ENCODE peak calls at places on chromosomes 13 and 19, in five cellular contexts. V is dorsolateral prefrontal cortex, J is left ventricle myocardium inferior, S is AG04450, T is mesenchymal stem cell. M is an unnamed sample. For H3K27me3, the result is how much of the 10 kb centered on the place peaks cover.

GRCh38 chr19:35031072-35031881 is 1.0 kb downstream of the SCN1B start:
- DNase-seq in J (peak), V (peak), T (peak), S (no peak), M (no peak)

GRCh38 chr13:114234266-114234644 is 442 bp upstream of the CDC16 start:
- DNase-seq in V (no peak), T (no peak), J (no peak), S (no peak), M (no peak)

GRCh38 chr19:40331052-40331451 is 17.1 kb downstream of the C19orf47 start:
- DNase-seq in T (no peak), S (no peak), J (no peak), V (no peak), M (no peak)

GRCh38 chr19:47340477-47341208 is 8.5 kb upstream of the DHX34 start:
- DNase-seq in J (no peak), V (no peak), S (no peak), T (no peak), M (no peak)

GRCh38 chr13:40186636-40187323 is 479.7 kb downstream of the FOXO1 start:
- DNase-seq in S (no peak), T (no peak), V (no peak), J (no peak), M (no peak)

GRCh38 chr19:55578761-55579747 is 1.6 kb downstream of the ZNF579 start:
- DNase-seq in V (no peak), S (no peak), T (no peak), J (no peak), M (no peak)

GRCh38 chr13:31896427-31896826 is 135.1 kb upstream of the FRY start:
- DNase-seq in S (no peak), T (peak), V (no peak), J (peak), M (no peak)

GRCh38 chr13:44622259-44622658 is 46.1 kb upstream of the TSC22D1 start:
- DNase-seq in S (no peak), V (no peak), J (no peak), T (no peak), M (no peak)

GRCh38 chr19:31387662-31388175 is 38.5 kb upstream of the TSHZ3 start:
- DNase-seq in T (no peak), J (no peak), V (no peak), S (no peak), M (no peak)

GRCh38 chr13:36475468-36475867 is 43.2 kb downstream of the CCNA1 start:
- DNase-seq in S (no peak), J (no peak), V (no peak), T (no peak), M (no peak)

DNA sequence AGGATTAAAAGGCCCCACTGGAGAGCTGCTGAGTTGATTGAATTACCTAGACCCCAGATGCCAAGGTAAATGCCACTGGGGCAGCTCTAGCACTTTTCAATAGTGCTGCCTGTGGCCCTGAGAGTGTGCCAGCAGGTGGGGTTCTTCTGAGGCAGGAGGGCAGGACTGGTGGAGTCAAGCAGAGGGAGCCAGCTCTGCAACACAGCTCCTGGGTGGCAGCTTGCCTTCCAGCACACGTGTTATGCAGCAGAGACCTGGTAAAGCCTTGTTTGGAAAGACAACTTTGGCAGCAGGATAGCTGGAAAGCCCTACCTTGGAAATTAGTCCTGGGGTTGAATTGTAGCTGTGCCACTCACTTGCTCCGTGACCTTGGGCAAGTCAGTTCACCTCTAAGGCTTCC is 306.6 kb downstream of the ATP8A2 start:
- DNase-seq in J (no peak), V (no peak), T (no peak), S (no peak), M (no peak)
- H3K4me3 ChIP-seq in J (no peak), V (no peak), T (no peak), S (no peak), M (no peak)

DNA sequence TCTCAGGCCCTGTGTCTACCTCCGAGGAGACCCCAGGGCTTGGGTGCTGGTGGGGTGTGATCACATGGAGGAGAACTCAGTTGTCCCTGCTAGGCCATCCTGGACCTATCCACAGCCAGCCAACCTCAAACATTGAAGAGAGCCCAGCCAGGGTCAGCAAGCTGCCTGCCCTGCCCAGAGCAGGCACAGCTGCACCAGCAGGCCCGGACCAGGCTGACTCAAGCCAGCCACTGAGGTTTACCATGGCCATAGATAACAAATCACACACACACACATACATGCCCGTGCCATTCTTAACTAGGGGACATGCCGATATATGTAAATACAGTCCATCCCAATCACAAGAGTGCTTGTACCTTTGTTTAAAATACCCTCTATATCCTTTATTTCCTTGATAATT is 8.1 kb downstream of the ARHGEF7 start:
- DNase-seq in T (no peak), S (no peak), V (no peak), J (no peak), M (no peak)
- H3K27me3 ChIP-seq in T (under half), S (under half), V (under half), J (under half), M (under half)

GRCh38 chr19:36150586-36150985 is 1.7 kb downstream of the COX7A1 start:
- DNase-seq in J (no peak), T (no peak), S (no peak), V (no peak), M (no peak)

GRCh38 chr19:36151144-36152051 is 849 bp downstream of the COX7A1 start:
- DNase-seq in J (peak), V (no peak), T (no peak), S (no peak), M (no peak)

GRCh38 chr19:36149673-36150406 is 2.4 kb downstream of the COX7A1 start:
- DNase-seq in V (no peak), J (peak), S (no peak), T (no peak), M (no peak)

GRCh38 chr19:36152061-36152885 is at the start of gene COX7A1:
- DNase-seq in J (peak), V (peak), T (no peak), S (no peak), M (no peak)

GRCh38 chr19:36152886-36153525 is 759 bp upstream of the COX7A1 start:
- DNase-seq in J (no peak), T (no peak), V (no peak), S (no peak), M (no peak)
- H3K4me3 ChIP-seq in J (peak), T (peak), V (peak), S (no peak), M (no peak)

DNA sequence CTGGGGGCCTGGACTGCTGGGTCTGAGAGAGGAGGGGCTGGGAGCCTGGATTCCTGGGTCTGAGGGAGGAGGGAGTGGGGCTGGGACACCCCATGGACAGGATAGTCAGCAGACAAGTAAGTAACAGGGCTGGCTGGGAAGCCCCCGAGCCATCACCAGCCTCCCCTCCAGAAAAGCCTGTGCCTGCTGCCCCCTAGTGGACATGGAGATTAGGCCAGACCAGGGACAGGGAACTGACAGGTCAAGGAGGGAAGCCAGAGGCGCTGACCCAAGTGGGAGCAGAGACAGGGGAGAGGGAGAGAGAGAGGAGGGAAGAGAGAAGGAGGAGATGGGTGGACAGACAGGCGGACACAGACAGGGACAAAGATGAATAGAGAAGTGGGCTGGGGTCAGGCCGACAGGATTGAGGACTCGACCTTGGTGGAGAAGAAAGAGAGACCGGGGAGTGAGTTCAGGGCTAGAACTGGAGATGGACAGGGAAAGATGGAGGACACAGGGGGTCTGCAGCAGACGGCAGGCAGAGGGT is 6.7 kb upstream of the ERFL start:
- DNase-seq in J (peak), T (peak), V (peak), S (peak), M (peak)
- H3K27me3 ChIP-seq in J (half or more), T (half or more), V (under half), S (half or more), M (under half)

DNA sequence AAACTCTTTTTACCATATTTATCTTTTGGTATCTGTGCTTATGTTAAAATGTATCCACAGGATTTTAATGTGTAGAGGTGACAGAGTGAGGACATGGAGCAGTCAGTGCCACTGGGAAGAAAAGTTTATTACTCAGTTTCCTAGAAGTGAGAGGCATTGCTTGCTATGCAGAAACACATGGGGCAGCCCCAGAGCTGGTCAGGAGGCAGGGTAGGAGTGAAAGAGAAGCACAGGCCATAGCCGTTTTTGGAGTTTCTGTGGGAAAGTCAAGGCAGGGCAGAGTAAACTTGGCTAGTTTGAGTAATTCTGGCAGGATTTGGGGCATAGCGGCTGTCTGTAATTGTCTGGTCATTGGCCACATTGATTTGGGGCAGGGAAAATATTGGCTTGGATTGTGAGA is 370.9 kb downstream of the FGF9 start:
- DNase-seq in T (no peak), S (no peak), J (no peak), V (no peak), M (no peak)
- H3K4me3 ChIP-seq in T (no peak), S (no peak), J (no peak), V (no peak), M (no peak)

GRCh38 chr19:50720921-50721291 is 1.3 kb upstream of the SHANK1 start:
- DNase-seq in T (peak), S (no peak), J (no peak), V (no peak), M (no peak)

GRCh38 chr19:50723069-50723468 is at the start of gene CLEC11A:
- DNase-seq in S (peak), T (no peak), V (no peak), J (peak), M (no peak)

GRCh38 chr19:50721441-50722137 is 1.6 kb upstream of the CLEC11A start:
- DNase-seq in S (no peak), V (no peak), J (no peak), T (no peak), M (no peak)

GRCh38 chr19:50723735-50724521 is 764 bp downstream of the CLEC11A start:
- DNase-seq in S (no peak), J (no peak), V (no peak), T (no peak), M (no peak)

GRCh38 chr19:50722248-50723013 is 733 bp upstream of the CLEC11A start:
- DNase-seq in S (no peak), J (no peak), V (no peak), T (no peak), M (no peak)
- H3K27me3 ChIP-seq in S (under half), J (half or more), V (under half), T (under half), M (under half)

GRCh38 chr19:17225051-17225450 is 975 bp upstream of the OCEL1 start:
- DNase-seq in V (no peak), S (no peak), J (no peak), T (no peak), M (no peak)

GRCh38 chr19:17229890-17230289 is 3.9 kb downstream of the OCEL1 start:
- DNase-seq in V (no peak), S (no peak), T (no peak), J (no peak), M (no peak)

GRCh38 chr19:17227798-17228367 is 1.9 kb downstream of the OCEL1 start:
- DNase-seq in V (no peak), T (no peak), J (no peak), S (no peak), M (no peak)

GRCh38 chr19:17220207-17220758 is 5.1 kb downstream of the USE1 start:
- DNase-seq in T (peak), V (no peak), S (no peak), J (no peak), M (peak)

DNA sequence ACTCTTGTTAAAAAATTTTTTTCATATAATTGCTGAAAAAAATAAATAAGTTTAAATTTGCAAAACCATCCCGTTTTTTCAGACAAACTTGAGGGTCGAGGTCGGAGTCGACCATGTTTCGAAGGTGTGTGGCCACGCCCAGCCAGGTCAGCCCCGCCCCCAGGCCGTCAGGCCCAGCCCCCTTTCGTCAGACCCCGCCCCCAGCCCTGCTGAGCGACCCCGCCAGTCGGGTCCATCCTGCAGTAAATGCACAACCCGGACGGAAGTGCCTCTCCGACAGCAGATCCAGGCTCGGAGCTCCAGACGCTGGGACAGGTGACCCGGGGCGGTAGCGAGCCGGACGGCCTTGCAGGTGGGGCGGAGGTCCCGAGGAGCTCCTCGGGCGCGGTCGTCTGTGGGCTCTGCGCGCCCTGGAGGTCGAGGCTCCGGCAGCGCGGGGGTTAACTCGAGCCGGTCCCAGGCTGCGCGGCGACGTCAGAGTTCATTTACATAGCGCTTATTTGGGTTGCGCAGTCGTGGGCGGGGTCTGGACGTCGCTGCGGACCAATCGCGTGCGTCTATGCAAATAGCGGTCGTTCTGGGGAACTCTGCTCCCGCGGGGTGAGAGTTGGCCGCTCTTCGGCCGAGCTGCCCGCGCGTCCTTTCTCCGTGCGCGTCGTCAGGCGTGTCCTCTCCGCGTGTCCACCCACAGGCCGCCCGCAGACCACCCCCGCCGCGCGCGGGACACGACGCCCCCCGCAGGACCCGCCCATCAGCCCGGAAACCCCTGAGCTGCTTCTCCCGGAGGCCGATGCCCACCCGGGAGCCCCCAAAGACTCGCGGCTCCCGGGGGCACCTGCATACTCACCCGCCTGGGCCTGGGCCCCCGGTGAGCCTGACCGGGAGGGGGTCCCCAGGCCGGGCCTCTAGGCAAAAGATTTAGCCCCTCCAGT is at the start of gene OCEL1:
- DNase-seq in T (peak), V (peak), J (peak), S (peak), M (peak)
- H3K4me3 ChIP-seq in T (peak), V (peak), J (peak), S (peak), M (peak)

DNA sequence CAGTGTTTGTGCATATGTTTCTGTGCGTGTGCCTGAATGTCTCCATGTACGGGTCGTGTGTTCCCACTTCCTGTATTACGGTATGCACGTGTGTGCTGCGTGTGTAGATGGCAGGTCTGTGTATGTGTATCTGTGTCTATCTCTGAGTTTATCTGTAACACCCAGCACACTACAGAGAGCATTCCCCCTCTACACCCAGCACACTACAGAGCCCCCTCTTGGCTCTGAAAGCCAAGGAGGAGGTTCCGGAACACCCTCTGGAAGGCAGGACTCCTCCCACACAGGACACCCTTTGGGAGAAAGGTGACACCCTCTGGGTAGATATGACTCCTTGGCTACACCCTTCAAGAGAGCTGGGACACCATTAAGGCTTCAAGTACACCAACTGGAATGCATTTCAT is 2.1 kb upstream of the ERFL start:
- DNase-seq in S (no peak), J (no peak), T (no peak), V (no peak), M (no peak)
- H3K27me3 ChIP-seq in S (half or more), J (half or more), T (half or more), V (half or more), M (under half)

DNA sequence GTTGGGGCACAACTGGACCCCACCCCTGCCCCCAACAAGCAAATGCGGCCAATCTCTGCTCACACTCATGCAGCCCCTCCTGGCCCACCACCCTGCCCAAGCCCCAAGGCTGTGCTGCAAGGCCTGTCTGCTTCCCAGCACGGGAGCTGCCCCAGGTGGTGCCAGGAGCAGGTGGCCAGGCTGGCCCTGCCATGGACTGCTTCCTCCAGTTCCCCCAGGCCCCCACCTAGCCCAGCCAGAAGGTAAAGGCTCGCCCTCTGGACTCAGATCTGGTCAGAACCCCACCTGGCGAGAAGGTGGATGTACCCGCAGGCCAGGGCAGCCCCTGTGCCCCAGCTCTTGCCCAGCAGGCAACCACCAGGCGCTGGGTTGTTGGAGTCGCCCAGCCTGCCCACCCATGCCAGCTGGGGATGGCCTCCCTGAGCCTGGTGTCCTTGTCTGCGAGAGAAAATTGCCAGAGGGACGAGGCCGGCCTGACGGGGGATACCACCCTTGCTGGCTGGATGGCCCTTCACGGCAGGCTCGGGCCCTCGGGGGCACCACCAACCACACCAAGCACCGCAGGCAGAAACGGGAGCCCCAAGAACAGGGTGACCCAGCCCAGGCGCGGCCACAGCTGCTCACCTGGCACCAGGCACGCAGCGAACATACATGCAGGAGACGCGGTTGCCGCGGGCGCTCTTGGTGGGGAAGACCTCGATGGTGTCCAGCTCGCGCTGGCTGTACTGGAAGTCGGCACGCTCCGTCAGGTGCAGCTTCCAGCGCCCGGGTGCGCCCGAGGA is 4.5 kb downstream of the ABHD17A start:
- DNase-seq in V (no peak), S (no peak), J (no peak), T (no peak), M (no peak)
- H3K4me3 ChIP-seq in V (no peak), S (no peak), J (peak), T (no peak), M (no peak)